ENCODE peak calls at places on chromosomes 16 and 17, in four cellular contexts. C is tibial artery, O is H9, Z is esophagus squamous epithelium. M is an unnamed sample.
A peak's percentile ranks its signal among the peaks of the same experiment; 100 is the strongest.

GRCh38 chr17:81683584-81684441 is at the start of the genes ARL16 and HGS:
- DNase-seq in O (peak; percentile 99), C (peak; percentile 98), Z (peak; percentile 80), M (peak; percentile 93)

GRCh38 chr16:68197250-68197649 is 38.7 kb downstream of the ESRP2 start:
- DNase-seq in C (no peak), O (no peak), Z (no peak), M (no peak)

GRCh38 chr16:82694239-82694874 is 67.6 kb downstream of the CDH13 start:
- DNase-seq in O (no peak), C (no peak), Z (no peak), M (no peak)

GRCh38 chr17:45149037-45149668 is 878 bp downstream of the HEXIM1 start:
- DNase-seq in C (peak; percentile 84), O (peak; percentile 92), Z (no peak), M (no peak)

GRCh38 chr16:82776466-82777146 is 149.8 kb downstream of the CDH13 start:
- DNase-seq in C (no peak), Z (no peak), O (no peak), M (no peak)

GRCh38 chr17:15999974-16000827 is 577 bp downstream of the TTC19 start:
- DNase-seq in O (no peak), C (peak; percentile 24), Z (no peak), M (no peak)

GRCh38 chr16:57667526-57668258 is 414 bp upstream of the ADGRG3 start:
- DNase-seq in O (peak; percentile 57), C (no peak), Z (no peak), M (no peak)

GRCh38 chr16:2151188-2152091 is 3.0 kb downstream of the RAB26 start:
- DNase-seq in C (no peak), O (peak; percentile 77), Z (no peak), M (no peak)

GRCh38 chr16:88365244-88365865 is 17.4 kb upstream of the ZNF469 start:
- DNase-seq in O (no peak), C (no peak), Z (no peak), M (no peak)

GRCh38 chr16:63530974-63531373 is 1494.7 kb upstream of the CDH8 start:
- DNase-seq in C (no peak), Z (no peak), O (no peak), M (no peak)

GRCh38 chr16:63527404-63527803 is 1491.2 kb upstream of the CDH8 start:
- DNase-seq in Z (no peak), C (no peak), O (no peak), M (no peak)

GRCh38 chr16:63530208-63530607 is 1494.0 kb upstream of the CDH8 start:
- DNase-seq in O (no peak), Z (no peak), C (no peak), M (no peak)
- TF ChIP-seq CTCF in O (peak; percentile 51), Z (no peak), C (no peak), M (no peak)

GRCh38 chr17:48477235-48477634 is 47.2 kb upstream of the SKAP1 start:
- DNase-seq in Z (no peak), C (no peak), O (no peak), M (no peak)
- H3K27ac ChIP-seq in Z (no peak overlapping the region), C (no peak overlapping the region), O (no peak overlapping the region), M (no peak overlapping the region)

DNA sequence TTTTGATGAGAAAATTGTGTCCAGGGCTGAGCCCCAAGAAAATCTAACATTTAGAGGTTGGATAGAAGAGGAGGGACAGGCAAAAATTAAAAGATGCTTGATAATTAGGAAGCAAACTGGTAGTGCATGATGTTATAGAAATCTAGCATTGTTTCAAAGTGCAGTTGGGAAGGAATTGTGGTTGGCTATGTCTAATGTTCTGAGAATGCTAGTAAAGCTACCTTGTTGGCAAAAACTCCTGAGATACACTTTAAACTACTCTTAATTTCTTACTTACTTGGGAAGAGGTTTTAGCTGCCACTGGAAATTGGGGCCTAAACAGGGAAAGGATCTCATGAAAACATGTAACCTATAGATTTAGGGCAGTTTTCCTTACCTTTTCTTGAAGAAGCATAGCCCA is 48.3 kb downstream of the MAP2K4 start:
- DNase-seq in C (no peak), Z (no peak), O (no peak), M (no peak)
- H3K4me1 ChIP-seq in C (no peaks in the 10 kb centered on the region), Z (no peaks in the 10 kb centered on the region), O (no peaks in the 10 kb centered on the region), M (no peaks in the 10 kb centered on the region)

GRCh38 chr17:38969281-38969680 is 2.1 kb upstream of the FBXO47 start:
- DNase-seq in C (no peak), Z (no peak), O (no peak), M (no peak)

GRCh38 chr17:38970804-38971203 is 3.6 kb upstream of the FBXO47 start:
- DNase-seq in O (no peak), Z (no peak), C (no peak), M (no peak)

GRCh38 chr17:38970128-38970527 is 2.9 kb upstream of the FBXO47 start:
- DNase-seq in O (no peak), C (no peak), Z (no peak), M (no peak)

GRCh38 chr17:38967290-38967738 is at the start of gene FBXO47:
- DNase-seq in O (peak; percentile 100), Z (peak; percentile 64), C (peak; percentile 95), M (peak; percentile 83)
- TF ChIP-seq CTCF in O (peak; percentile 44), Z (no peak), C (no peak), M (peak; percentile 16)

DNA sequence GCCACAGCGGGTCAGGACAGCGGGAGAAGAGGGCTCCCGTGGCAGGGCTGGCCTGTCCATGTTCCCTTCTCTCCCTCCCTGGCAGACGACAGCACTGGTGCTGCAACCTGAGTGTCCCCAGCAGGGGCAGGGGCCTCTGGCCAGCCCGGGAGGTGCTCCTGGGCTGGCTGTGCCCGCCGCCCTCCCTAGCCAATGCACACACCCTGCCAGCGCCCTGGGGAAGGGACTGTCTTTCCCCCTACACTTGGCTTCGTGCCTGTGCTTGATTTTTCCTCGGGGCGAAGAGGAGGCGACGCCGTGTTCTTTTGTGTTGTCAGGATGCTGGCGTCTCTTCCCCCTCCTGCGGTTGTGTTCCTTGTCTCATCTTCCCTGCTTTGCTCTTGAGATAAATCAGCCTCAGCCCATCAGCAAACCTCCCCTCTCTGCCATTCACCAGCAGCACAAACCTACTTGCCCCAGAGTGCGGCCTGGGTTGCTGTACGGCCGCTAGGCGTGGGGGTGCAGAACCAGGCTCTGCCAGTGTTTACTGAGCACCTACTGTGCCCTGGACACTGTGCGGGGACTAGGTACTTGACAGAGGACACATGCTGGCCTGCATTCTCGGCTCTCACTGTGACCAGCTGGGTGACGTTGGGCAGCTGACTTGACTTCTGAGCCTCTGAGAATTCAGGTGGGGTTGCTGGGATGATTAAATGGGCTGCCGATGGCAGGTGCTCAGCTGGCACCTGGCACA is 237.3 kb upstream of the CIBAR2 start:
- DNase-seq in Z (no peak), O (no peak), C (no peak), M (no peak)
- H3K27ac ChIP-seq in Z (no peak overlapping the region), O (no peak overlapping the region), C (no peak overlapping the region), M (no peak overlapping the region)

DNA sequence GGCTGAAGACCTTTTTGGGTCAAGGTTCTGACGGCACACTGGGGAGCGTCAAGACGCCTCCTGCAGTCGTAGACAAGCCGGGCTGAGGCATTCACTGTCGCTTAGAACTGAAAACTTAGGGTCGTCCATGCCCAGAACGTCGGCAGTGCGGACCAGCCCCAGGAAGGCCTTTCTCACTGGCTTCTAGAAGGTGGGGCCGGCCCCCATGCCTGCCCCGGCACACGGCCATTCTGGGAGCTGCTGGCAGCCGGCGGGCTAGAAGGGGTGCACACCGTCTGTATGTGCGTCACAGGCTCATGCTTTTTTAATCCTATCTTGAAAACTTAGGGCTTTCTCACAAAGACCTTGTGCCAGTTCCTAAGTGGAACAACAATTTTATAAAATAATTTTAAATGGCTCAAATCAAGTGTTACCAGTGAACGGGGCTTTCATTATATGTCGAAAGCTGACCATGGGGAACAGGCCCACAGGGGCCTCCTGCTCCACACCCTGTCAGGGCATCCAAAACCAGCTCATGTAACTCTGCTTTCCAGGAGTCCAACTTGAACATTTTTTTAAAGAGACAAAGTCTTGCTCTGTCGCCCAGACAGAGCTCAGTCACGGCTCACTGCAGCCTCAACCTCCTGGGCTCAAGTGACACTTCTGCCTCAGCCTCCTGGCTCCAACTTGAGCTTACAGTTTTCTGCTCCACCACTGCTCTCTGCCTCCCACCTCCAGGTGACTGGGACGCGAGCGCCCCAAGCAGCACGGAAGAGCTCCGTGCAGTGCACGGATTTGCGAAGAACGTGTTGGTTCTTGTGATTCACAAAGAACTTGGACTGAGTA is 111.2 kb downstream of the ANKRD11 start:
- DNase-seq in C (peak; percentile 42), O (no peak), Z (no peak), M (no peak)
- H3K4me1 ChIP-seq in C (peaks cover 7% of the 10 kb centered on the region), O (peaks cover 2% of the 10 kb centered on the region), Z (peaks cover 95% of the 10 kb centered on the region), M (peaks cover 55% of the 10 kb centered on the region)

GRCh38 chr16:22141746-22142145 is 20.6 kb upstream of the SDR42E2 start:
- DNase-seq in O (peak; percentile 61), C (no peak), Z (no peak), M (no peak)
- TF ChIP-seq CTCF in O (peak; percentile 78), C (no peak), Z (no peak), M (no peak)

GRCh38 chr17:681738-682137 is 32.9 kb downstream of the VPS53 start:
- DNase-seq in O (no peak), C (no peak), Z (no peak), M (no peak)
- H3K27ac ChIP-seq in O (no peak overlapping the region), C (no peak overlapping the region), Z (no peak overlapping the region), M (no peak overlapping the region)

GRCh38 chr16:85662036-85662812 is 26.5 kb downstream of the GINS2 start:
- DNase-seq in C (no peak), O (no peak), Z (no peak), M (no peak)
- H3K4me1 ChIP-seq in C (no peaks in the 10 kb centered on the region), O (no peaks in the 10 kb centered on the region), Z (peaks cover 10% of the 10 kb centered on the region), M (no peaks in the 10 kb centered on the region)

DNA sequence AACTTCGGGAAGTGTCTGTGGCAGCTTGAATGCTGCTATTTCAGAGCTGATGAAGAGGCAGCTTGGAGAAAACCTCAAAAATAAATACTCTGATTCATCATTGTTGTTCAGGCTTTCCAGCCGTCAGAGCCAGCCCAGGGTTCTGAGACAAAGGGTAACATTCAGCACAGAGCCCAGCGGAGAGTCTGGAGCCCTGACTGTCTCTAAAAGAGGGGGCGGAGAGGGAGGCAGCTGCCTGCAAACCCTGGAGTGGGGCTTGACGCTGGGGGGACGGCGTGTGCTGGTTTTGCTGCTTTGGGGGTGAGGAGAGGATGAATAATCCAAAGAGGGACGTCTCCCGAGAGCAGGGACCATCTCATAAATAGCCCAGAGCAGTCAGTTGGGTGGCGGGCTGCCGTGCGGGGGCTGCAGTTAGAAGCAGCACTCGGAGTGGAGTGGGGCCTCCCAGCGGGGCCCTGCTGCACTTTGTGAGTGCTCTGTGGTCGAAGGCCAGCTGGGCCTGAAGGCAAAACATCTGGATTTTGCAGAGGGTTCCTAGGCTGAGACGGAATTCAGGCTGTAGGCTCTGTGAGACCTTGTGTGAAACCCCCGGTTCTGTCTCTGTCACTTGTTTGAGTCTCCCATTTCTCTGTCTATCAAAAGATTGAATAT is 237.8 kb downstream of the PRKCA start:
- DNase-seq in Z (no peak), O (peak; percentile 61), C (no peak), M (no peak)
- TF ChIP-seq CTCF in Z (no peak), O (no peak), C (no peak), M (no peak)

M was measured in thoracic aorta.